ENCODE peak calls at places on chromosome 1, in seven cellular contexts. X is HCT116, Z is tibial nerve, U is prostate gland, V is stomach, I is heart left ventricle, G is transverse colon. W is an unnamed sample.

GRCh38 chr1:208203127-208203847 is 40.9 kb downstream of the PLXNA2 start:
- DNase-seq in V (peak), G (peak), X (no peak), I (peak), Z (peak), U (peak), W (no peak)

GRCh38 chr1:178947688-178948003 is 76.8 kb upstream of the ANGPTL1 start:
- DNase-seq in I (no peak), Z (no peak), G (no peak), U (no peak), V (no peak), X (no peak), W (no peak)

GRCh38 chr1:55214903-55215193 is 316 bp downstream of the USP24 start:
- DNase-seq in V (peak), I (peak), U (peak), G (peak), X (no peak), Z (no peak), W (peak)

GRCh38 chr1:92473781-92474495 is 12.8 kb downstream of the GFI1 start:
- DNase-seq in G (no peak), I (no peak), V (no peak), U (no peak), X (no peak), Z (no peak), W (no peak)

GRCh38 chr1:235831148-235831547 is 35.6 kb downstream of the LYST start:
- DNase-seq in I (peak), U (no peak), G (no peak), V (no peak), Z (no peak), X (no peak), W (peak)

GRCh38 chr1:8512504-8512903 is 194.6 kb downstream of the SLC45A1 start:
- DNase-seq in I (no peak), G (no peak), X (no peak), U (no peak), V (no peak), Z (no peak), W (no peak)

GRCh38 chr1:75795703-75796193 is 934 bp upstream of the MSH4 start:
- DNase-seq in I (no peak), Z (no peak), X (no peak), G (no peak), V (no peak), U (no peak), W (no peak)

GRCh38 chr1:222918746-222919477 is 104.1 kb downstream of the DISP1 start:
- DNase-seq in G (no peak), Z (no peak), X (no peak), I (no peak), U (no peak), V (no peak), W (no peak)

GRCh38 chr1:10196991-10197390 is 13.4 kb upstream of the KIF1B start:
- DNase-seq in X (no peak), Z (no peak), G (no peak), V (no peak), I (no peak), U (no peak), W (no peak)

GRCh38 chr1:161226320-161226711 is 456 bp downstream of the TOMM40L start:
- DNase-seq in I (no peak), G (no peak), V (no peak), X (no peak), U (no peak), Z (no peak), W (no peak)

GRCh38 chr1:185864889-185865288 is 130.7 kb downstream of the HMCN1 start:
- DNase-seq in V (no peak), Z (no peak), U (no peak), G (no peak), I (no peak), X (no peak), W (peak)

GRCh38 chr1:89279011-89279466 is 6.4 kb upstream of the GBP5 start:
- DNase-seq in Z (no peak), V (no peak), U (no peak), G (no peak), I (no peak), X (no peak), W (no peak)

GRCh38 chr1:33111965-33112364 is 31.0 kb downstream of the AZIN2 start:
- DNase-seq in Z (no peak), X (no peak), U (no peak), V (no peak), G (no peak), I (no peak), W (no peak)

GRCh38 chr1:206631085-206631509 is 4.2 kb upstream of the DYRK3 start:
- DNase-seq in V (peak), Z (peak), X (peak), G (peak), U (no peak), I (peak), W (peak)

GRCh38 chr1:46248122-46248920 is 758 bp downstream of the RAD54L start:
- DNase-seq in U (no peak), I (no peak), G (peak), V (peak), Z (no peak), X (peak), W (peak)

GRCh38 chr1:111587509-111588174 is 31.9 kb upstream of the RAP1A start:
- DNase-seq in U (no peak), G (no peak), Z (no peak), I (no peak), V (no peak), X (no peak), W (no peak)

GRCh38 chr1:161250829-161251228 is 7.7 kb upstream of the PCP4L1 start:
- DNase-seq in Z (no peak), G (no peak), I (no peak), U (no peak), V (no peak), X (no peak), W (no peak)

GRCh38 chr1:182890927-182891610 is 51.9 kb downstream of the DHX9 start:
- DNase-seq in X (no peak), U (no peak), G (no peak), I (no peak), V (peak), Z (no peak), W (no peak)

GRCh38 chr1:183711691-183712401 is 58.7 kb upstream of the APOBEC4 start:
- DNase-seq in V (no peak), Z (no peak), G (no peak), U (no peak), X (no peak), I (peak), W (no peak)

GRCh38 chr1:20871419-20871818 is 84.3 kb upstream of the HP1BP3 start:
- DNase-seq in Z (no peak), I (no peak), X (no peak), G (no peak), U (no peak), V (no peak), W (no peak)

GRCh38 chr1:67367370-67368345 is 60.0 kb downstream of the IL12RB2 start:
- DNase-seq in V (peak), U (no peak), G (peak), Z (peak), X (no peak), I (peak), W (no peak)

GRCh38 chr1:84246228-84246627 is 55.3 kb upstream of the SAMD13 start:
- DNase-seq in G (no peak), Z (no peak), U (no peak), I (no peak), X (no peak), V (no peak), W (no peak)

GRCh38 chr1:109530457-109531204 is 9.0 kb upstream of the GPR61 start:
- DNase-seq in I (no peak), Z (no peak), G (no peak), U (no peak), X (no peak), V (no peak), W (no peak)

GRCh38 chr1:17581389-17582123 is 42.1 kb downstream of the ARHGEF10L start:
- DNase-seq in U (no peak), Z (no peak), G (no peak), I (no peak), V (no peak), X (no peak), W (no peak)

GRCh38 chr1:156866679-156867015 is 6.0 kb downstream of the NTRK1 start:
- DNase-seq in X (no peak), Z (no peak), V (no peak), G (no peak), U (no peak), I (no peak), W (no peak)

GRCh38 chr1:158121604-158122254 is 59.0 kb upstream of the CD1D start:
- DNase-seq in U (peak), Z (no peak), I (no peak), X (peak), V (no peak), G (peak), W (no peak)

GRCh38 chr1:22670352-22670964 is 17.4 kb downstream of the C1QB start:
- DNase-seq in U (peak), I (no peak), G (no peak), Z (no peak), X (no peak), V (no peak), W (no peak)

GRCh38 chr1:7501259-7501560 is 269.9 kb upstream of the VAMP3 start:
- DNase-seq in G (no peak), I (no peak), Z (peak), X (no peak), V (no peak), U (no peak), W (no peak)

GRCh38 chr1:61076728-61077675 is 5.4 kb upstream of the NFIA start:
- DNase-seq in V (peak), U (peak), Z (peak), X (peak), I (peak), G (peak), W (no peak)

GRCh38 chr1:4058122-4058521 is 158.1 kb upstream of the C1orf174 start:
- DNase-seq in X (no peak), G (no peak), I (no peak), V (no peak), U (no peak), Z (no peak), W (no peak)

GRCh38 chr1:154860154-154860870 is 9.8 kb downstream of the KCNN3 start:
- DNase-seq in V (no peak), X (no peak), Z (no peak), G (peak), I (no peak), U (no peak), W (no peak)

GRCh38 chr1:152252157-152252556 is 28.2 kb upstream of the HRNR start:
- DNase-seq in X (no peak), G (no peak), V (no peak), U (no peak), Z (no peak), I (no peak), W (no peak)

GRCh38 chr1:110548381-110548780 is 29.4 kb upstream of the KCNA10 start:
- DNase-seq in X (peak), U (no peak), Z (no peak), G (no peak), I (no peak), V (peak), W (no peak)

GRCh38 chr1:205493241-205494085 is 11.0 kb upstream of the CDK18 start:
- DNase-seq in U (no peak), G (no peak), Z (no peak), X (no peak), I (no peak), V (peak), W (peak)

GRCh38 chr1:77068013-77068412 is 151.2 kb downstream of the PIGK start:
- DNase-seq in Z (no peak), V (no peak), X (peak), G (no peak), U (no peak), I (no peak), W (no peak)

GRCh38 chr1:35345439-35345981 is 77.0 kb downstream of the ZMYM4 start:
- DNase-seq in Z (no peak), V (no peak), I (no peak), G (no peak), X (no peak), U (no peak), W (no peak)

GRCh38 chr1:58392083-58392482 is 154.4 kb downstream of the OMA1 start:
- DNase-seq in G (no peak), U (no peak), I (no peak), X (no peak), Z (no peak), V (no peak), W (no peak)
- TF ChIP-seq POLR2A in G (no peak), U (no peak), I (no peak), X (no peak), Z (no peak), V (no peak), W (no peak)

DNA sequence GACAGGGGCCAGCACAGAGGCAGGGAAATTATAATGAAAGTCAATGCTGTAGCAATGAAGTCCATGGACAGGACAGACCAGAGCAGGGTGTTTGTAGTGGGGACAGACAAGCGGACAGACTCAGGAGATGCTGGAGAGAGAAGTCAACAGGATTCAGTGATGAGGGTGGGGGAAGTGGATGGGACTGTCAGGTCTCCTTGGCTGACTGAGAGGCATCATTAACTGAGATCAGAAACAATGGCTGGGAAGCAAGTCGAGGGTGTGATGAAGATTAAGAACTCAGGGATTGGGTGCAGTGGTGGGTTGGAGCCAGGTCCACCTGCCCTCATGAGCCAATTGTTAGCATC is 25.5 kb downstream of the CD58 start:
- DNase-seq in I (no peak), U (no peak), Z (no peak), V (no peak), G (no peak), X (no peak), W (no peak)
- TF ChIP-seq POLR2A in I (no peak), U (no peak), Z (no peak), V (no peak), G (no peak), X (no peak), W (no peak)

DNA sequence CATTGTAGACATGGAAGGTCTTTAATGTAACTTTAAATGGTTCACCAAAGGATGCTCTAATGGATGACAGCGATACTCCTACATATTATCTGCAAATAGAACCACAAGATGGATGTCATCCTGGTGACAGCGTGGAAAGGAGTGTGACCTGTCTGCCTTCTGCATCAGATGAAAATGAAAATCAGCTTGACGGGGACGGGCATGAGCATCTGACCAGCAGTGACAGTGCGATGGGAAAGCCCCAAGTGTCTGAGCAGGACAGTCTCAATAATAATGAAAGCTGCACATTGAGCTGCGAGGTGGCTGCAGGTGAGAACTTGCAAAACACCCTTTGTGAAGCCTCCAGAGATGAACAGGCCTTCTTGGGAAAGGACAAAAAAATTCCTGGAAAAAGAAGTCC is 25.2 kb downstream of the CNST start:
- DNase-seq in V (no peak), G (no peak), U (no peak), X (no peak), Z (no peak), I (no peak), W (no peak)
- TF ChIP-seq POLR2A in V (no peak), G (no peak), U (no peak), X (no peak), Z (no peak), I (no peak), W (no peak)

GRCh38 chr1:99766378-99766800 is at the start of gene FRRS1:
- DNase-seq in X (peak), G (peak), V (peak), U (peak), Z (peak), I (peak), W (peak)
- TF ChIP-seq POLR2A in X (peak), G (peak), V (no peak), U (peak), Z (no peak), I (peak), W (no peak)

GRCh38 chr1:15412488-15412800 is 2.8 kb downstream of the EFHD2 start:
- DNase-seq in V (no peak), I (no peak), G (no peak), X (no peak), Z (no peak), U (no peak), W (no peak)

GRCh38 chr1:15410223-15410883 is 665 bp downstream of the EFHD2 start:
- DNase-seq in X (no peak), I (no peak), Z (no peak), V (no peak), G (no peak), U (no peak), W (no peak)

GRCh38 chr1:15410884-15411245 is 1.2 kb downstream of the EFHD2 start:
- DNase-seq in X (no peak), V (no peak), Z (no peak), G (no peak), U (no peak), I (no peak), W (no peak)

GRCh38 chr1:15412843-15413242 is 3.2 kb downstream of the EFHD2 start:
- DNase-seq in X (no peak), Z (no peak), G (peak), I (no peak), V (peak), U (peak), W (no peak)

DNA sequence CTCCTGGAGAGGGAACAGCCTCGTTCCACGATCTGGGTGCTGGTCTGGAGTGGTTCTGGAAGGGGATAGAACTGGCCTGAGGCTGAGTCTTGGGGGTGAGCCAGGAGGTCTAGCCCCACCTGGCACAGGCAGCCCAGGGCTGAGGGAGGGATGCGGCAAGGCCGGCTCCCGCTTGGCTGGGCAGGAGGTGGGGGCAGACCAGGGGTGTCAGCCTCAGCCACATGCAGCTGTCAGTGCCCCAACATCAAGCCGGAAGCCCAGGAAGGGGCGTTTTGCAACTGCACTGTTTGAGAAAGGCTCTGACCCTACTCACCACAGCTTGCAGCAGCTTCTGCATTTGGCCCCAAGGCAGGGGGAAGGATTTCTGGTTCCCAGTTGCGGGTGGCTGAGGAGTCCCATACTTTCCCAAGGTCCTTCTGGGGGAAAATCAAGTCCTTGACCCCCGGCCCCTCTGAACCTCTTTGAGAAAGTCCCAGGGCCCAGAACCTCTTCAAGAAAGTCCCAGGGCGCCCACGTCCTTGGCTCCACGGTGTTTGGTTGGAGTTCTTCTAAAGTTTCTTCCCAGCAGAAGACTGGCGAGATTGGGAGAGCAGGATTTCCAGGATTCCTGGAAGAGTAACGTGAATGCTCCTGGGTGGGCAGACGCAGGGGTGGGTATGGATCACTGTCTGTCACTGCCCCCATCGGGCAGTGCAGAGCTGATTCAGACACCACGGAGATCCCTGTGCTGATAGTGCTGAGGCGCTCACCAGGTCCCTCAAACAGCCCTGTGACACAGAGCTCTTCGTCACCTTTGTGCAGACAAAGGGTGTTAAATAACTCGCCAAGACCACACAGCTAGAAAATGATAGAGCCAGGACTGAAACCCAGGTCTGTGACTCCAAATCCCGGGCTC is 2.2 kb downstream of the EFHD2 start:
- DNase-seq in U (no peak), G (peak), Z (peak), I (peak), V (peak), X (no peak), W (no peak)
- TF ChIP-seq POLR2A in U (peak), G (no peak), Z (no peak), I (no peak), V (no peak), X (no peak), W (no peak)

GRCh38 chr1:173506437-173506836 is 29.3 kb downstream of the PRDX6 start:
- DNase-seq in Z (no peak), U (no peak), X (peak), V (peak), G (peak), I (no peak), W (peak)

GRCh38 chr1:173502104-173502503 is 25.0 kb downstream of the PRDX6 start:
- DNase-seq in U (no peak), I (no peak), V (no peak), Z (no peak), G (no peak), X (no peak), W (no peak)

GRCh38 chr1:173503391-173503790 is 26.3 kb downstream of the PRDX6 start:
- DNase-seq in U (no peak), G (peak), I (no peak), V (no peak), Z (no peak), X (no peak), W (no peak)

GRCh38 chr1:173505401-173505800 is 28.3 kb downstream of the PRDX6 start:
- DNase-seq in V (no peak), G (no peak), X (no peak), I (no peak), U (no peak), Z (no peak), W (no peak)

GRCh38 chr1:173504268-173504667 is 27.1 kb downstream of the PRDX6 start:
- DNase-seq in G (no peak), Z (no peak), U (no peak), V (no peak), X (no peak), I (no peak), W (no peak)
- TF ChIP-seq POLR2A in G (no peak), Z (no peak), U (no peak), V (no peak), X (no peak), I (no peak), W (no peak)